ENCODE peak calls at places on chromosomes 11 and 22, in nine cellular contexts. M is activated CD8-positive, alpha-beta T cell treated with anti-CD3 and anti-CD28 coated beads for 36 hours; R is NCI-H1694 treated with DMSO at 0.1 percent for 48 hours; Y is NCI-H774; J is GDM1; N is NCI-H524 treated with DMSO at 0.1 percent for 48 hours; O is stimulated activated CD4-positive, alpha-beta T cell treated with anti-CD3 and anti-CD28 coated beads, Interleukin-4, amount 100 ng/mL, for 48 hours; T is tibial nerve; H is HS-5. Z is an unnamed sample.

GRCh38 chr11:69814411-69814810 is 4.8 kb downstream of the FGF3 start:
- DNase-seq in M (no peak), R (no peak), Y (no peak), J (no peak), N (no peak), O (no peak), T (no peak), H (no peak), Z (no peak)

GRCh38 chr11:88435405-88435804 is 97.9 kb upstream of the CTSC start:
- DNase-seq in M (no peak), R (no peak), Y (no peak), J (no peak), N (no peak), O (no peak), T (no peak), H (no peak), Z (no peak)

GRCh38 chr11:119585038-119585666 is 143.8 kb downstream of the NECTIN1 start:
- DNase-seq in M (no peak), R (no peak), Y (peak; percentile 14), J (no peak), N (no peak), O (no peak), T (no peak), H (no peak), Z (no peak)

GRCh38 chr22:28142361-28142801 is 223.3 kb upstream of the PITPNB start:
- DNase-seq in M (no peak), R (no peak), Y (no peak), J (no peak), N (no peak), O (no peak), T (no peak), H (peak; percentile 88), Z (no peak)

GRCh38 chr11:68053117-68053516 is 14.3 kb downstream of the TCIRG1 start:
- DNase-seq in M (no peak), R (no peak), Y (no peak), J (no peak), N (no peak), O (no peak), T (no peak), H (no peak), Z (no peak)

GRCh38 chr11:119907934-119908760 is 179.1 kb upstream of the NECTIN1 start:
- DNase-seq in M (no peak), R (no peak), Y (no peak), J (no peak), N (peak; percentile 80), O (no peak), T (no peak), H (no peak), Z (peak; percentile 58)

GRCh38 chr11:66288138-66288865 is 641 bp downstream of the YIF1A start:
- DNase-seq in M (no peak), R (no peak), Y (no peak), J (no peak), N (no peak), O (no peak), T (no peak), H (no peak), Z (peak; percentile 65)

GRCh38 chr11:120660024-120660565 is 148.5 kb downstream of the GRIK4 start:
- DNase-seq in M (peak; percentile 34), R (no peak), Y (no peak), J (no peak), N (no peak), O (peak; percentile 7), T (no peak), H (no peak), Z (no peak)

GRCh38 chr11:727859-728748 is 19.2 kb upstream of the TALDO1 start:
- DNase-seq in M (peak; percentile 92), R (peak; percentile 26), Y (peak; percentile 46), J (no peak), N (no peak), O (peak; percentile 75), T (peak; percentile 82), H (peak; percentile 86), Z (peak; percentile 91)

GRCh38 chr11:130637566-130637965 is 189.1 kb downstream of the ADAMTS15 start:
- DNase-seq in M (no peak), R (no peak), Y (no peak), J (no peak), N (no peak), O (no peak), T (no peak), H (no peak), Z (no peak)

GRCh38 chr22:38317995-38318715 is 922 bp upstream of the CSNK1E start:
- DNase-seq in M (no peak), R (no peak), Y (peak; percentile 47), J (peak; percentile 35), N (no peak), O (no peak), T (peak; percentile 41), H (peak; percentile 91), Z (peak; percentile 82)

GRCh38 chr11:129910360-129910759 is 15.0 kb upstream of the NFRKB start:
- DNase-seq in M (no peak), R (no peak), Y (no peak), J (no peak), N (no peak), O (no peak), T (no peak), H (no peak), Z (no peak)

GRCh38 chr11:108838102-108838803 is 173.4 kb downstream of the DDX10 start:
- DNase-seq in M (no peak), R (no peak), Y (no peak), J (no peak), N (no peak), O (no peak), T (no peak), H (no peak), Z (no peak)

GRCh38 chr11:70948416-70948815 is 304.0 kb downstream of the SHANK2 start:
- DNase-seq in M (no peak), R (no peak), Y (no peak), J (no peak), N (no peak), O (no peak), T (no peak), H (no peak), Z (no peak)

GRCh38 chr22:19716041-19716828 is 1.9 kb downstream of the SEPTIN5 start:
- DNase-seq in M (no peak), R (no peak), Y (no peak), J (no peak), N (no peak), O (no peak), T (no peak), H (no peak), Z (no peak)

GRCh38 chr11:32829680-32830412 is at the start of gene PRRG4:
- DNase-seq in M (peak; percentile 63), R (no peak), Y (peak; percentile 72), J (peak; percentile 58), N (no peak), O (peak; percentile 45), T (peak; percentile 40), H (no peak), Z (peak; percentile 92)

GRCh38 chr11:83403990-83404389 is 117.8 kb upstream of the CCDC90B start:
- DNase-seq in M (no peak), R (no peak), Y (no peak), J (no peak), N (peak; percentile 72), O (no peak), T (no peak), H (no peak), Z (no peak)

GRCh38 chr11:119797137-119797611 is 68.2 kb upstream of the NECTIN1 start:
- DNase-seq in M (no peak), R (no peak), Y (no peak), J (no peak), N (no peak), O (no peak), T (no peak), H (no peak), Z (no peak)

GRCh38 chr11:43579171-43579918 is 101.2 kb upstream of the HSD17B12 start:
- DNase-seq in M (peak; percentile 59), R (no peak), Y (no peak), J (no peak), N (no peak), O (peak; percentile 52), T (no peak), H (peak; percentile 15), Z (no peak)

GRCh38 chr11:71489311-71490043 is 36.5 kb downstream of the NADSYN1 start:
- DNase-seq in M (peak; percentile 80), R (no peak), Y (no peak), J (no peak), N (no peak), O (peak; percentile 68), T (no peak), H (no peak), Z (no peak)

GRCh38 chr22:46845281-46846153 is 83.1 kb downstream of the TBC1D22A start:
- DNase-seq in M (no peak), R (peak; percentile 67), Y (no peak), J (no peak), N (no peak), O (no peak), T (no peak), H (no peak), Z (no peak)

GRCh38 chr11:121367434-121367833 is 74.9 kb downstream of the SC5D start:
- DNase-seq in M (peak; percentile 16), R (no peak), Y (no peak), J (no peak), N (peak; percentile 63), O (no peak), T (no peak), H (no peak), Z (peak; percentile 12)

GRCh38 chr22:19876314-19876940 is 21.8 kb upstream of the GNB1L start:
- DNase-seq in M (peak; percentile 0), R (no peak), Y (no peak), J (no peak), N (no peak), O (no peak), T (peak; percentile 12), H (no peak), Z (peak; percentile 41)